ENCODE peak calls at places on chromosomes 7 and 10, in four cellular contexts. Y is IMR-90, N is Caco-2, U is lower lobe of right lung. H is an unnamed sample.

GRCh38 chr10:127612-128432 is 7.4 kb upstream of the ZMYND11 start:
- DNase-seq in U (no peak), Y (no peak), N (no peak), H (no peak)

GRCh38 chr10:69807696-69808095 is 6.0 kb downstream of the COL13A1 start:
- DNase-seq in Y (peak; percentile 45), N (no peak), U (no peak), H (no peak)

GRCh38 chr10:101287922-101288638 is 58.8 kb upstream of the LBX1 start:
- DNase-seq in U (no peak), N (peak; percentile 51), Y (peak; percentile 20), H (no peak)

GRCh38 chr7:123876557-123877256 is 31.7 kb downstream of the HYAL4 start:
- DNase-seq in N (no peak), Y (no peak), U (no peak), H (no peak)

GRCh38 chr7:76234931-76235441 is 33.3 kb downstream of the SRRM3 start:
- DNase-seq in N (peak; percentile 90), Y (peak; percentile 76), U (peak; percentile 75), H (no peak)

GRCh38 chr10:30433286-30433778 is 652 bp upstream of the MAP3K8 start:
- DNase-seq in Y (peak; percentile 67), U (peak; percentile 90), N (peak; percentile 90), H (peak; percentile 28)

GRCh38 chr7:2274666-2275065 is 32.6 kb downstream of the NUDT1 start:
- DNase-seq in U (no peak), N (no peak), Y (no peak), H (no peak)

GRCh38 chr10:4073912-4074311 is 288.9 kb upstream of the KLF6 start:
- DNase-seq in Y (peak; percentile 62), U (no peak), N (no peak), H (peak; percentile 87)

GRCh38 chr7:24980695-24981543 is 941 bp upstream of the OSBPL3 start:
- DNase-seq in U (peak; percentile 53), N (peak; percentile 43), Y (peak; percentile 36), H (no peak)

GRCh38 chr10:30747633-30748032 is 118.1 kb upstream of the LYZL2 start:
- DNase-seq in N (no peak), U (no peak), Y (peak; percentile 78), H (no peak)

GRCh38 chr7:106369816-106370215 is 85.0 kb upstream of the NAMPT start:
- DNase-seq in Y (no peak), U (no peak), N (no peak), H (no peak)

GRCh38 chr7:106367018-106367420 is 82.2 kb upstream of the NAMPT start:
- DNase-seq in Y (peak; percentile 22), U (peak; percentile 48), N (no peak), H (no peak)

GRCh38 chr7:106367664-106368063 is 82.9 kb upstream of the NAMPT start:
- DNase-seq in Y (no peak), N (no peak), U (no peak), H (no peak)

GRCh38 chr7:106369349-106369748 is 84.6 kb upstream of the NAMPT start:
- DNase-seq in N (no peak), Y (peak; percentile 72), U (no peak), H (no peak)

GRCh38 chr7:106365252-106366005 is 80.6 kb upstream of the NAMPT start:
- DNase-seq in U (peak; percentile 67), N (peak; percentile 62), Y (no peak), H (no peak)
- H3K9me3 ChIP-seq in U (no peaks in the 10 kb centered on the region), N (no peaks in the 10 kb centered on the region), Y (no peaks in the 10 kb centered on the region), H (no peaks in the 10 kb centered on the region)

DNA sequence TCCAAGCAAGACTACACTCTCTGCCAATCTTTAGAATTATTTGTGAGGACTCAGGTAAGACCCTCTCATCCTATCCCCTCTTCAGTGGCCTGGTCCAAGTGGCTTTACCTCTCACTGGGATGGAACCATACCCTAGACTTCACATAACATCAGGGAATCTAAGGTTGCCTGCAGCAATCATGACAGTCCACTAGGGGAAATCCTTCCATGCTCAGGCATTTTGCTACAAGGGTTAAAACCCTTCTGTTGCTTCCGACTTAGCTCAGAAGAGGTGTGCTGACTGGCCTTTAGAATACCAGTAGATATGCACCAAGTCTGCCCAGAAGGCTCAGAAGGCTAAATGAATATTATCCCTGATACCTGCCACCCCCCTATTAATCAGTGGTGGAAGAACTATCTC is 24.9 kb upstream of the NPS start:
- DNase-seq in U (no peak), N (peak; percentile 2), Y (no peak), H (no peak)
- TF ChIP-seq CTCF in U (no peak), N (peak; percentile 25), Y (no peak), H (no peak)

DNA sequence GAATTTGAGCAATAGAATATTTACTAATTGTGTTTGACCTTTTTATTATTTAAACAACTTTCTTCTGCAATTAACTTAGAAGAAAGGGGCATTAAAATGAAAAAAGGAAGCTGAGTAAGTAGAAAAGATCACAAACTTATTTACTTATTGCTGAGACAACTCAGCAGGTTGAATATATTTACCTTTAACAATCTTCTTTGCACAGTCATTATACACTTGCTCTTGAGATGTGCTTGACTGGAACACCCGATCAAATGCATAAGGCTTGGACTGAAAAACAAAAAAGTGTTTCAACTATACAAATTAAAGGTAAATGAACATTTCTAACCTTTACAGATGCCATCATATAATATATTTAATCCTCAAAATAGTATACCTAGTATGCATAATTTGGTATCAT is 7.9 kb downstream of the KIF5B start:
- DNase-seq in U (no peak), N (no peak), Y (no peak), H (no peak)
- H3K9me3 ChIP-seq in U (no peaks in the 10 kb centered on the region), N (no peaks in the 10 kb centered on the region), Y (no peaks in the 10 kb centered on the region), H (no peaks in the 10 kb centered on the region)

GRCh38 chr10:77493851-77494788 is 143.5 kb downstream of the KCNMA1 start:
- DNase-seq in Y (peak; percentile 54), N (peak; percentile 38), U (no peak), H (no peak)
- TF ChIP-seq CTCF in Y (peak; percentile 45), N (peak; percentile 48), U (no peak), H (peak; percentile 30)